ENCODE peak calls at places on chromosomes 6 and 20, in ten cellular contexts. M is adrenal gland, R is ovary, C is HCT116, E is lower lobe of right lung, N is stomach, G is upper lobe of right lung, S is OCI-LY7, O is PC-3, Q is cardiac muscle cell. B is an unnamed sample.
A peak's percentile ranks its signal among the peaks of the same experiment; 100 is the strongest.

GRCh38 chr6:158605266-158605878 is 39.2 kb downstream of the DYNLT1 start:
- DNase-seq in G (no peak), E (peak; percentile 39), R (peak; percentile 50), S (peak; percentile 67), C (peak; percentile 48), N (peak; percentile 61), O (peak; percentile 70), M (peak; percentile 59), Q (peak; percentile 76), B (peak; percentile 58)

GRCh38 chr6:129235167-129236072 is 352.5 kb downstream of the LAMA2 start:
- DNase-seq in R (no peak), N (no peak), G (no peak), O (no peak), E (no peak), S (no peak), Q (no peak), M (no peak), C (no peak), B (no peak)

GRCh38 chr20:38982291-38982690 is 20.1 kb downstream of the DHX35 start:
- DNase-seq in O (peak; percentile 69), R (no peak), M (no peak), N (no peak), E (no peak), Q (no peak), S (no peak), C (no peak), G (no peak), B (no peak)

GRCh38 chr6:93163146-93163545 is 256.2 kb downstream of the EPHA7 start:
- DNase-seq in M (no peak), S (no peak), E (no peak), Q (no peak), R (no peak), C (no peak), O (no peak), N (no peak), G (no peak), B (no peak)

GRCh38 chr6:113859349-113860164 is 2.4 kb downstream of the MARCKS start:
- DNase-seq in M (peak; percentile 16), C (no peak), R (peak; percentile 52), G (peak; percentile 66), E (peak; percentile 49), S (no peak), O (peak; percentile 32), Q (peak; percentile 19), N (peak; percentile 52), B (no peak)

GRCh38 chr20:3563548-3564177 is 92.8 kb downstream of the ATRN start:
- DNase-seq in G (no peak), N (no peak), R (no peak), M (no peak), Q (peak; percentile 45), C (peak; percentile 41), O (peak; percentile 73), S (peak; percentile 65), E (no peak), B (peak; percentile 4)

GRCh38 chr20:53517146-53517545 is 76.5 kb downstream of the ZNF217 start:
- DNase-seq in R (no peak), E (no peak), G (no peak), M (no peak), S (no peak), C (no peak), N (no peak), Q (no peak), O (peak; percentile 54), B (no peak)

GRCh38 chr6:124233221-124233620 is 429.6 kb downstream of the NKAIN2 start:
- DNase-seq in N (no peak), S (no peak), O (no peak), M (no peak), G (no peak), C (no peak), Q (no peak), R (no peak), E (no peak), B (no peak)

GRCh38 chr20:29409833-29410804 is 1847.3 kb upstream of the DEFB115 start:
- DNase-seq in C (no peak), M (no peak), S (no peak), O (no peak), R (no peak), Q (no peak), E (no peak), N (no peak), G (no peak), B (no peak)

DNA sequence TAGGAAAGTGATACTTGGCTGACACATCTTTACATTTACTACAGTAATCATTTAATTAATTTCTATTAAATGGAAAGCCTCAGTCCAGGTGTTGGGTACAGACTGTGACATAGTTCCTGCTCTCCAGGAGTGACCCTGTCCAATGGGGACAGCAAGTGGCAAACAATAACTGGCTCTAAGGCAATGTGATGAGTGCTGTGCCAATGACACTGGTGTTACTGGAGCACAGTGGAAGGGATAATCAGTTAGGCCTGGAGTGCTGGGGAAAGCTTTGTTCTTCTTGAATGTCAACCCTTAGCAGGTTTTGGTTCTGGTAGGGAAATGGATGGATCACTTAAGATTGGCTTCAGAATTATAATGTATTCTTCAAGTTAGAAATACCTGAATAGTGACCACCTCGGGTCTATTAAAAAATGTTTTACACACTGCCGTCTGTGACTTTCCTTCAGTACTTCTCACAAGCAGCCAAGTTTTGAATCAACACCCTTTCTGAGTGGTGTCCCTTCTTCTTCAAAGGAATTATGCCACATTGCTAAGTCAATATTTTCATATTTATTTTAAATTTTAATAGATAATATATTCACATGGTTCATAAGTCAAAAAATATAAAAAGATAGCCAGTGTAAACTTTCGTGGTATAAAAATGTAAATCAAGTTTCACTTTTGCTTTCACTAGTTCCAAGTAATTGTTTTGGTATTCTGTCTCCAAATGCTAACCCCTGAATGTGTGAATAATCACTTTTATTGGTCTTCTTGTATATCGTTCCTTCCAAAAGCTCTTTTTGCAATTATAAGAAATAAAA is 9.6 kb downstream of the CMTR1 start:
- DNase-seq in C (no peak), N (no peak), E (no peak), M (no peak), R (no peak), O (no peak), Q (no peak), G (no peak), S (no peak), B (no peak)
- H3K4me3 ChIP-seq in C (no peak overlapping the region), N (peak overlapping the region; percentile 25), E (peak overlapping the region; percentile 33), M (peak overlapping the region; percentile 5), R (peak overlapping the region; percentile 0), O (no peak overlapping the region), Q (no peak overlapping the region), G (peak overlapping the region; percentile 31), S (no peak overlapping the region), B (no peak overlapping the region)

GRCh38 chr20:44138859-44139258 is 48.1 kb downstream of the JPH2 start:
- DNase-seq in E (no peak), S (no peak), M (no peak), C (no peak), G (no peak), N (no peak), O (no peak), R (no peak), Q (no peak), B (no peak)
- H3K27ac ChIP-seq in E (no peak overlapping the region), S (no peak overlapping the region), M (no peak overlapping the region), C (no peak overlapping the region), G (no peak overlapping the region), N (peak overlapping the region; percentile 83), O (no peak overlapping the region), R (no peak overlapping the region), Q (peak overlapping the region; percentile 100), B (no peak overlapping the region)

GRCh38 chr6:136437246-136437645 is 113.0 kb downstream of the MAP7 start:
- DNase-seq in M (no peak), N (no peak), S (no peak), Q (no peak), G (no peak), R (no peak), E (no peak), C (no peak), O (no peak), B (no peak)

GRCh38 chr6:136438445-136438844 is 111.8 kb downstream of the MAP7 start:
- DNase-seq in C (no peak), S (no peak), N (no peak), O (no peak), Q (no peak), R (no peak), E (no peak), G (no peak), M (no peak), B (no peak)

GRCh38 chr6:136440187-136440582 is 110.0 kb downstream of the MAP7 start:
- DNase-seq in R (no peak), O (no peak), G (no peak), M (no peak), N (no peak), C (no peak), E (no peak), S (no peak), Q (no peak), B (no peak)

GRCh38 chr6:136439514-136440186 is 110.6 kb downstream of the MAP7 start:
- DNase-seq in G (no peak), S (no peak), Q (no peak), M (no peak), C (no peak), E (no peak), R (no peak), N (no peak), O (no peak), B (no peak)

DNA sequence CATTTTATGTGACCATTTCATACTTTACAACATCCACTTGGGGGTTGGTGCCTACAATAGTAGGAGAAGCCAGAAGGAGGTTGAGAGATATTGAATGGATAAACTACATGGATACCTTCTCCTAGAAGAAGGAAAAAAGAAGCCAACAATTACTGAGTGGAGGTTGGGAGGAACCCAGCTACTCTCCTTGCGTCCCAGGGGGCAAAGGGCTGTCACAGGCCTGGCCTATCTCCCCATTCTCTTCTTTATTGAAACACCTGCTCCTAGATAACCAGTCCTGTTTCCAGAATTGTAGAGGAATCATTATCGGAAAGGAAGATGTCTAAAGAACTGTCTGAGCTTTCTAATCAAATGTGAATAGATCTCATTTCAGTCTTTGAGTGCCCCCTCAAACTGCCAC is 115.1 kb downstream of the MAP7 start:
- DNase-seq in G (no peak), M (no peak), Q (no peak), S (no peak), N (no peak), O (no peak), R (no peak), C (no peak), E (no peak), B (no peak)
- H3K4me3 ChIP-seq in G (no peak overlapping the region), M (no peak overlapping the region), Q (no peak overlapping the region), S (no peak overlapping the region), N (no peak overlapping the region), O (no peak overlapping the region), R (no peak overlapping the region), C (no peak overlapping the region), E (no peak overlapping the region), B (no peak overlapping the region)

GRCh38 chr20:1327241-1327653 is 1.7 kb downstream of the SDCBP2 start:
- DNase-seq in R (peak; percentile 82), Q (no peak), S (no peak), M (peak; percentile 40), E (peak; percentile 84), C (no peak), N (no peak), O (peak; percentile 57), G (peak; percentile 88), B (no peak)
- H3K27ac ChIP-seq in R (peak overlapping the region; percentile 80), Q (no peak overlapping the region), S (no peak overlapping the region), M (peak overlapping the region; percentile 100), E (peak overlapping the region; percentile 98), C (no peak overlapping the region), N (peak overlapping the region; percentile 99), O (peak overlapping the region; percentile 92), G (peak overlapping the region; percentile 100), B (no peak overlapping the region)